ENCODE peak calls at places on chromosomes 6 and 20, in ten cellular contexts. One of them, this sample, is unnamed.

GRCh38 chr6:7730852-7731251 is 5.0 kb downstream of the BMP6 start:
- DNase-seq in fibroblast of pulmonary artery: peak
- DNase-seq in gastrocnemius medialis: no peak
- DNase-seq in A549: peak
- DNase-seq in astrocyte of the cerebellum: peak
- DNase-seq in ovary: no peak
- DNase-seq in fibroblast of mammary gland: peak
- DNase-seq in mucosa of descending colon: no peak
- DNase-seq in coronary artery: no peak
- DNase-seq in BJ: peak
- DNase-seq in this sample: peak

GRCh38 chr6:11370191-11371018 is 137.9 kb upstream of the NEDD9 start:
- DNase-seq in fibroblast of pulmonary artery: peak
- DNase-seq in gastrocnemius medialis: no peak
- DNase-seq in A549: no peak
- DNase-seq in astrocyte of the cerebellum: no peak
- DNase-seq in ovary: no peak
- DNase-seq in fibroblast of mammary gland: no peak
- DNase-seq in mucosa of descending colon: no peak
- DNase-seq in coronary artery: no peak
- DNase-seq in BJ: no peak
- DNase-seq in this sample: no peak

GRCh38 chr6:149716181-149716580 is 1.7 kb downstream of the LATS1 start:
- DNase-seq in fibroblast of pulmonary artery: no peak
- DNase-seq in gastrocnemius medialis: no peak
- DNase-seq in A549: no peak
- DNase-seq in astrocyte of the cerebellum: no peak
- DNase-seq in ovary: no peak
- DNase-seq in fibroblast of mammary gland: peak
- DNase-seq in mucosa of descending colon: no peak
- DNase-seq in coronary artery: no peak
- DNase-seq in BJ: no peak
- DNase-seq in this sample: peak

GRCh38 chr6:154448448-154449096 is 61.9 kb downstream of the CNKSR3 start:
- DNase-seq in fibroblast of pulmonary artery: peak
- DNase-seq in gastrocnemius medialis: no peak
- DNase-seq in A549: peak
- DNase-seq in astrocyte of the cerebellum: peak
- DNase-seq in ovary: no peak
- DNase-seq in fibroblast of mammary gland: peak
- DNase-seq in mucosa of descending colon: no peak
- DNase-seq in coronary artery: no peak
- DNase-seq in BJ: no peak
- DNase-seq in this sample: peak

GRCh38 chr20:19211661-19212523 is 550 bp upstream of the SLC24A3 start:
- DNase-seq in fibroblast of pulmonary artery: no peak
- DNase-seq in gastrocnemius medialis: no peak
- DNase-seq in A549: no peak
- DNase-seq in astrocyte of the cerebellum: no peak
- DNase-seq in ovary: peak
- DNase-seq in fibroblast of mammary gland: no peak
- DNase-seq in mucosa of descending colon: peak
- DNase-seq in coronary artery: no peak
- DNase-seq in BJ: no peak
- DNase-seq in this sample: no peak

GRCh38 chr6:4794140-4794707 is 18.0 kb downstream of the CDYL start:
- DNase-seq in fibroblast of pulmonary artery: no peak
- DNase-seq in gastrocnemius medialis: no peak
- DNase-seq in A549: no peak
- DNase-seq in astrocyte of the cerebellum: no peak
- DNase-seq in ovary: no peak
- DNase-seq in fibroblast of mammary gland: no peak
- DNase-seq in mucosa of descending colon: peak
- DNase-seq in coronary artery: no peak
- DNase-seq in BJ: no peak
- DNase-seq in this sample: no peak

GRCh38 chr20:2379511-2380229 is 1.0 kb upstream of the TGM6 start:
- DNase-seq in fibroblast of pulmonary artery: no peak
- DNase-seq in gastrocnemius medialis: no peak
- DNase-seq in A549: no peak
- DNase-seq in astrocyte of the cerebellum: no peak
- DNase-seq in ovary: no peak
- DNase-seq in fibroblast of mammary gland: no peak
- DNase-seq in mucosa of descending colon: no peak
- DNase-seq in coronary artery: no peak
- DNase-seq in BJ: no peak
- DNase-seq in this sample: no peak

GRCh38 chr6:44542401-44543116 is 155.1 kb downstream of the CDC5L start:
- DNase-seq in fibroblast of pulmonary artery: no peak
- DNase-seq in gastrocnemius medialis: no peak
- DNase-seq in A549: no peak
- DNase-seq in astrocyte of the cerebellum: peak
- DNase-seq in ovary: peak
- DNase-seq in fibroblast of mammary gland: no peak
- DNase-seq in mucosa of descending colon: no peak
- DNase-seq in coronary artery: peak
- DNase-seq in BJ: no peak
- DNase-seq in this sample: peak

GRCh38 chr6:39357998-39358686 is 35.6 kb upstream of the KCNK16 start:
- DNase-seq in fibroblast of pulmonary artery: peak
- DNase-seq in gastrocnemius medialis: no peak
- DNase-seq in A549: no peak
- DNase-seq in astrocyte of the cerebellum: peak
- DNase-seq in ovary: no peak
- DNase-seq in fibroblast of mammary gland: peak
- DNase-seq in mucosa of descending colon: no peak
- DNase-seq in coronary artery: peak
- DNase-seq in BJ: no peak
- DNase-seq in this sample: peak

GRCh38 chr6:31272431-31272830 is 539 bp upstream of the HLA-C start:
- DNase-seq in fibroblast of pulmonary artery: peak
- DNase-seq in gastrocnemius medialis: no peak
- DNase-seq in A549: no peak
- DNase-seq in astrocyte of the cerebellum: no peak
- DNase-seq in ovary: no peak
- DNase-seq in fibroblast of mammary gland: no peak
- DNase-seq in mucosa of descending colon: no peak
- DNase-seq in coronary artery: no peak
- DNase-seq in BJ: no peak
- DNase-seq in this sample: peak

GRCh38 chr6:11847515-11848244 is 69.1 kb upstream of the ADTRP start:
- DNase-seq in fibroblast of pulmonary artery: no peak
- DNase-seq in gastrocnemius medialis: no peak
- DNase-seq in A549: no peak
- DNase-seq in astrocyte of the cerebellum: no peak
- DNase-seq in ovary: no peak
- DNase-seq in fibroblast of mammary gland: no peak
- DNase-seq in mucosa of descending colon: no peak
- DNase-seq in coronary artery: no peak
- DNase-seq in BJ: no peak
- DNase-seq in this sample: peak

GRCh38 chr6:158006821-158007570 is 25.3 kb downstream of the SYNJ2 start:
- DNase-seq in fibroblast of pulmonary artery: no peak
- DNase-seq in gastrocnemius medialis: no peak
- DNase-seq in A549: no peak
- DNase-seq in astrocyte of the cerebellum: no peak
- DNase-seq in ovary: no peak
- DNase-seq in fibroblast of mammary gland: no peak
- DNase-seq in mucosa of descending colon: peak
- DNase-seq in coronary artery: no peak
- DNase-seq in BJ: no peak
- DNase-seq in this sample: no peak

GRCh38 chr6:106922626-106923025 is 51.9 kb downstream of the CD24 start:
- DNase-seq in fibroblast of pulmonary artery: no peak
- DNase-seq in gastrocnemius medialis: no peak
- DNase-seq in A549: no peak
- DNase-seq in astrocyte of the cerebellum: no peak
- DNase-seq in ovary: no peak
- DNase-seq in fibroblast of mammary gland: no peak
- DNase-seq in mucosa of descending colon: no peak
- DNase-seq in coronary artery: no peak
- DNase-seq in BJ: no peak
- DNase-seq in this sample: no peak

DNA sequence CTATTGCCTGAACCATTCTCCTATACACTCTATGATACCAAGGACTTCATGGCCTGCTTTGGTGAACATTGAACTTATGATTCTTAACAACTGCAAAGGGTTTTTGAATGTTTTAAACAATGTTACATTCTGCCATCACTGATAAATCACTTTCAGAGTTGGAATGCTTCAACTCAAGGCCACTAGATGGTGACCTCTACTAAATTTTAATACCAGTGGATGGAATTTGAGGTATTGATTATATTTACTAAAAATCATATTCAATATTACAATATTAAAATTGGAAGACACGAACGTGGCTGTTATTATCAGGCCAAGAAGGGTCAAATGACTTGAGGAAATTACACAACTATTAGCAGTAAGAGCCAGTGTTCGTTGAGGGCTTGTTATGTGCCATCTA is 18.6 kb downstream of the MYCT1 start:
- DNase-seq in fibroblast of pulmonary artery: no peak
- DNase-seq in gastrocnemius medialis: no peak
- DNase-seq in A549: no peak
- DNase-seq in astrocyte of the cerebellum: no peak
- DNase-seq in ovary: no peak
- DNase-seq in fibroblast of mammary gland: no peak
- DNase-seq in mucosa of descending colon: no peak
- DNase-seq in coronary artery: no peak
- DNase-seq in BJ: no peak
- DNase-seq in this sample: no peak
- TF ChIP-seq CTCF in fibroblast of pulmonary artery: peak
- TF ChIP-seq CTCF in gastrocnemius medialis: no peak
- TF ChIP-seq CTCF in A549: peak
- TF ChIP-seq CTCF in astrocyte of the cerebellum: no peak
- TF ChIP-seq CTCF in ovary: no peak
- TF ChIP-seq CTCF in fibroblast of mammary gland: peak
- TF ChIP-seq CTCF in mucosa of descending colon: no peak
- TF ChIP-seq CTCF in coronary artery: no peak
- TF ChIP-seq CTCF in BJ: peak
- TF ChIP-seq CTCF in this sample: no peak

GRCh38 chr20:51800132-51800721 is 2.1 kb downstream of the SALL4 start:
- DNase-seq in fibroblast of pulmonary artery: peak
- DNase-seq in gastrocnemius medialis: no peak
- DNase-seq in A549: peak
- DNase-seq in astrocyte of the cerebellum: no peak
- DNase-seq in ovary: peak
- DNase-seq in fibroblast of mammary gland: peak
- DNase-seq in mucosa of descending colon: peak
- DNase-seq in coronary artery: no peak
- DNase-seq in BJ: no peak
- DNase-seq in this sample: peak
- H3K4me3 ChIP-seq in fibroblast of pulmonary artery: peak
- H3K4me3 ChIP-seq in gastrocnemius medialis: peak
- H3K4me3 ChIP-seq in A549: peak
- H3K4me3 ChIP-seq in astrocyte of the cerebellum: peak
- H3K4me3 ChIP-seq in ovary: no peak
- H3K4me3 ChIP-seq in fibroblast of mammary gland: peak
- H3K4me3 ChIP-seq in mucosa of descending colon: no peak
- H3K4me3 ChIP-seq in coronary artery: peak
- H3K4me3 ChIP-seq in BJ: peak
- H3K4me3 ChIP-seq in this sample: peak

GRCh38 chr6:125913145-125913544 is 43.4 kb upstream of the HINT3 start:
- DNase-seq in fibroblast of pulmonary artery: no peak
- DNase-seq in gastrocnemius medialis: no peak
- DNase-seq in A549: no peak
- DNase-seq in astrocyte of the cerebellum: no peak
- DNase-seq in ovary: no peak
- DNase-seq in fibroblast of mammary gland: no peak
- DNase-seq in mucosa of descending colon: no peak
- DNase-seq in coronary artery: no peak
- DNase-seq in BJ: no peak
- DNase-seq in this sample: no peak
- TF ChIP-seq CTCF in fibroblast of pulmonary artery: no peak
- TF ChIP-seq CTCF in gastrocnemius medialis: no peak
- TF ChIP-seq CTCF in A549: no peak
- TF ChIP-seq CTCF in astrocyte of the cerebellum: no peak
- TF ChIP-seq CTCF in ovary: no peak
- TF ChIP-seq CTCF in fibroblast of mammary gland: no peak
- TF ChIP-seq CTCF in mucosa of descending colon: no peak
- TF ChIP-seq CTCF in coronary artery: no peak
- TF ChIP-seq CTCF in BJ: no peak
- TF ChIP-seq CTCF in this sample: no peak

GRCh38 chr20:45919951-45920794 is 8.2 kb upstream of the PLTP start:
- DNase-seq in fibroblast of pulmonary artery: peak
- DNase-seq in gastrocnemius medialis: no peak
- DNase-seq in A549: no peak
- DNase-seq in astrocyte of the cerebellum: peak
- DNase-seq in ovary: no peak
- DNase-seq in fibroblast of mammary gland: peak
- DNase-seq in mucosa of descending colon: no peak
- DNase-seq in coronary artery: no peak
- DNase-seq in BJ: no peak
- DNase-seq in this sample: peak
- H3K4me3 ChIP-seq in fibroblast of pulmonary artery: no peak
- H3K4me3 ChIP-seq in gastrocnemius medialis: no peak
- H3K4me3 ChIP-seq in A549: no peak
- H3K4me3 ChIP-seq in astrocyte of the cerebellum: no peak
- H3K4me3 ChIP-seq in ovary: no peak
- H3K4me3 ChIP-seq in fibroblast of mammary gland: no peak
- H3K4me3 ChIP-seq in mucosa of descending colon: no peak
- H3K4me3 ChIP-seq in coronary artery: peak
- H3K4me3 ChIP-seq in BJ: no peak
- H3K4me3 ChIP-seq in this sample: no peak

DNA sequence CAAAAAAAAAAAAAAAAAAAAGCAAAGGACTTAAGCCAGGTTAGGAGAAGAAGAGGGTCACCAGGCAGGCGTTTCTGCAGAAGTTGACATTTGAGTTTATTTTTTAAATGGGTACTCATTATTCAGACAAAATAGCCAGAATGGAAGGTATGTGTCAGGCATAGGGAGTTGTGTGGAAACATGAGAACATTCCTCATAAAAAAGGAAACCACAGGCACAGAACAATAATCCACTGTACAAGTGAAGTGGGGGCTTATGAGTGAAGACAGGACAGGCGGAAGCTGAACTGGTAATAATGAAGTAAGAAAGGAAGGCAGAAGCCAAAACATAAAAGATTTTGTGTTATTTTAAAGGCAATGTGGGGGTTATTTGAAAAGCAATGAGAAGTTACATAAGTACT is 104.6 kb downstream of the EPB41L2 start:
- DNase-seq in fibroblast of pulmonary artery: peak
- DNase-seq in gastrocnemius medialis: no peak
- DNase-seq in A549: no peak
- DNase-seq in astrocyte of the cerebellum: no peak
- DNase-seq in ovary: no peak
- DNase-seq in fibroblast of mammary gland: no peak
- DNase-seq in mucosa of descending colon: no peak
- DNase-seq in coronary artery: no peak
- DNase-seq in BJ: no peak
- DNase-seq in this sample: peak
- TF ChIP-seq CTCF in fibroblast of pulmonary artery: no peak
- TF ChIP-seq CTCF in gastrocnemius medialis: no peak
- TF ChIP-seq CTCF in A549: no peak
- TF ChIP-seq CTCF in astrocyte of the cerebellum: no peak
- TF ChIP-seq CTCF in ovary: no peak
- TF ChIP-seq CTCF in fibroblast of mammary gland: no peak
- TF ChIP-seq CTCF in mucosa of descending colon: no peak
- TF ChIP-seq CTCF in coronary artery: no peak
- TF ChIP-seq CTCF in BJ: no peak
- TF ChIP-seq CTCF in this sample: no peak

DNA sequence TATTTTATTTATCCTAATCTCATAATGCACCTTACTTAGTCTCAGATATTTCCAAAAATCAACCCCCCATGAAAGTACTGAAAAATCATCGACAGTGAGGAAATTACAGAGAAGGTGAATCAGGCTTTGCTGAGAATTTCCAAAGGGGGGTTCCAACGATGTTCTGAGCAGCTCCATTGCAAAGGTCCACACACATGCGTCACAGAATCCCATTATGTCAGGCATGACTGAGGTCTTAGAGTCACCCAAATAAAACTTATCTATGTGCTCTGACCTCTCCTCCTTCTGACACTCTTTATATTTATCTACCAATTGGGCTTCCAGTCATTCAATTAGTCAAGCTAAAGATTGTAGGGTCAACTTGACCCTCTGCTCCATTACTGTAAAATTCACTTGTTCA is 12.7 kb upstream of the LRRN4 start:
- DNase-seq in fibroblast of pulmonary artery: no peak
- DNase-seq in gastrocnemius medialis: no peak
- DNase-seq in A549: no peak
- DNase-seq in astrocyte of the cerebellum: no peak
- DNase-seq in ovary: no peak
- DNase-seq in fibroblast of mammary gland: no peak
- DNase-seq in mucosa of descending colon: no peak
- DNase-seq in coronary artery: no peak
- DNase-seq in BJ: no peak
- DNase-seq in this sample: no peak
- H3K4me3 ChIP-seq in fibroblast of pulmonary artery: no peak
- H3K4me3 ChIP-seq in gastrocnemius medialis: no peak
- H3K4me3 ChIP-seq in A549: no peak
- H3K4me3 ChIP-seq in astrocyte of the cerebellum: no peak
- H3K4me3 ChIP-seq in ovary: no peak
- H3K4me3 ChIP-seq in fibroblast of mammary gland: no peak
- H3K4me3 ChIP-seq in mucosa of descending colon: no peak
- H3K4me3 ChIP-seq in coronary artery: no peak
- H3K4me3 ChIP-seq in BJ: no peak
- H3K4me3 ChIP-seq in this sample: no peak